ENCODE peak calls at places on chromosomes 4 and X, in six cellular contexts. M is mucosa of descending colon, S is K562, O is A549, N is pancreas, Y is fibroblast of lung. X is an unnamed sample. For H3K4me1, the result is how much of the 10 kb centered on the place peaks cover.

GRCh38 chr4:7226464-7226863 is 34.1 kb downstream of the SORCS2 start:
- DNase-seq in M (no peak), S (no peak), Y (no peak), O (no peak), N (no peak), X (no peak)

GRCh38 chr4:171170671-171171070 is 642.5 kb upstream of the GALNTL6 start:
- DNase-seq in Y (no peak), S (no peak), N (no peak), M (no peak), O (no peak), X (no peak)

GRCh38 chrX:3262906-3263305 is 83.5 kb downstream of the MXRA5 start:
- DNase-seq in O (peak), Y (peak), N (no peak), M (no peak), S (no peak), X (no peak)

GRCh38 chr4:180665994-180666818 is 1577.0 kb upstream of the TENM3 start:
- DNase-seq in S (peak), Y (peak), O (peak), M (no peak), N (peak), X (no peak)

GRCh38 chrX:34918856-34919255 is 23.7 kb upstream of the FAM47B start:
- DNase-seq in Y (peak), S (no peak), N (no peak), M (no peak), O (peak), X (peak)

GRCh38 chr4:16123356-16124084 is 39.7 kb upstream of the PROM1 start:
- DNase-seq in S (no peak), M (no peak), N (no peak), Y (no peak), O (no peak), X (no peak)

GRCh38 chr4:90357117-90357710 is 230.0 kb downstream of the CCSER1 start:
- DNase-seq in Y (peak), M (no peak), O (peak), N (no peak), S (no peak), X (peak)

GRCh38 chrX:71107762-71108360 is 1.3 kb upstream of the CXorf65 start:
- DNase-seq in Y (no peak), N (no peak), M (no peak), S (no peak), O (no peak), X (no peak)

GRCh38 chr4:135598151-135598550 is 1396.6 kb upstream of the PABPC4L start:
- DNase-seq in M (no peak), N (no peak), S (no peak), Y (peak), O (no peak), X (no peak)

GRCh38 chr4:145819246-145820181 is 119.1 kb downstream of the ZNF827 start:
- DNase-seq in M (no peak), N (no peak), Y (no peak), S (no peak), O (no peak), X (no peak)

GRCh38 chr4:71009796-71010588 is 16.5 kb downstream of the DCK start:
- DNase-seq in S (peak), M (no peak), Y (peak), O (peak), N (no peak), X (no peak)

GRCh38 chrX:104270916-104271512 is 16.3 kb upstream of the ESX1 start:
- DNase-seq in S (peak), Y (no peak), M (no peak), N (no peak), O (peak), X (peak)

GRCh38 chr4:143381171-143382118 is 44.8 kb downstream of the GAB1 start:
- DNase-seq in S (no peak), N (peak), O (no peak), Y (peak), M (peak), X (no peak)

GRCh38 chrX:118525146-118525725 is 29.6 kb downstream of the DOCK11 start:
- DNase-seq in N (no peak), M (no peak), O (no peak), S (no peak), Y (no peak), X (no peak)

GRCh38 chrX:96770315-96770714 is 85.7 kb downstream of the DIAPH2 start:
- DNase-seq in S (no peak), O (peak), N (no peak), Y (peak), M (no peak), X (no peak)

GRCh38 chrX:14919421-14919820 is 46.2 kb downstream of the MOSPD2 start:
- DNase-seq in N (no peak), O (no peak), Y (peak), S (no peak), M (no peak), X (no peak)

GRCh38 chr4:132572210-132572609 is 576.9 kb upstream of the PCDH10 start:
- DNase-seq in S (no peak), O (peak), M (no peak), Y (peak), N (no peak), X (no peak)

GRCh38 chrX:102712216-102712966 is at the start of gene GPRASP2:
- DNase-seq in M (peak), O (peak), S (peak), N (peak), Y (peak), X (peak)

GRCh38 chr4:62490635-62491034 is 1290.5 kb downstream of the ADGRL3 start:
- DNase-seq in M (no peak), S (no peak), Y (no peak), N (no peak), O (no peak), X (no peak)

GRCh38 chrX:79138658-79139241 is 5.7 kb upstream of the GPR174 start:
- DNase-seq in Y (no peak), S (no peak), N (no peak), O (no peak), M (no peak), X (no peak)

DNA sequence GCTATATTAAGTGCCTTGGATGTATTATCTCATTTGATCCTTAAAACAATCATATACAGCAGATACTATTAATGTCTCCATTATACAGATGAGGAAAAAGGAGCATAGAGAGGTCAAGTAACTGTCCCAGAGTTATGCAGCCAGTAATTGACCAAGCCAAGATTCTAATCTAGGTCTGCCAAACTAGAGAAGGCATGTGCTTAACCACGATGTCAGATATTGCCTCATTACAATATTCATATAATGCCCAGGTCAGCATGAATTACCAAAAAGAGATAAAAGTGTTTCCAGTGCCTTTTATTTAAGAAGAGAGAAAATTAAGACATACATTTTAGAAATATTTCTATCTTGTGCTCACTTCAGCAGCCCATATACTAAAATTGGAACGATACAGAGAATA is 7.1 kb downstream of the ARHGEF6 start:
- DNase-seq in S (no peak), O (no peak), N (no peak), Y (no peak), M (no peak), X (no peak)
- H3K4me1 ChIP-seq in S (under half), O (under half), N (under half), Y (under half), M (under half), X (under half)

GRCh38 chrX:125826774-125827451 is 339.2 kb downstream of the DCAF12L2 start:
- DNase-seq in M (no peak), Y (no peak), N (no peak), O (no peak), S (no peak), X (no peak)

DNA sequence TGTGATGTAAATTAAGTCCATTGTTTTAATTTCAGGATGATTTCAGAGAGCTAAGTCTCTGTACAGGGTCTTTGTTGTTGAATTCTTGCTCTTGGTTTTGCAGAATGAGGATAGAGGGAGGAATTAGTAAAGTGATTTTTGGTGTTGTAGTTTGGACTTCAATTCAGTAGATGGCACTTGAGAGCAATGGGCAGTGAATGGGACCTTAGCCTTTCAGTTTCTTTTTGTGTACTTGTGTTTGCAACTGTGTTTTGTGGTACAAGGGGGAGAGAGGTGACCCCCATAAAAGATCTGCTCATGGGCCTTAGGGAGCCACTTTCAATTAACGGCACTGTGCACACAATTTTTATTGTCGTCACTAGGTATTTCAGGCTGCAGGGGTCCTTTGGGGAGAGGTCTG is 340.0 kb downstream of the DCAF12L2 start:
- DNase-seq in M (no peak), O (no peak), S (no peak), N (no peak), Y (no peak), X (no peak)
- TF ChIP-seq CTCF in M (no peak), O (no peak), S (no peak), N (no peak), Y (no peak), X (no peak)

DNA sequence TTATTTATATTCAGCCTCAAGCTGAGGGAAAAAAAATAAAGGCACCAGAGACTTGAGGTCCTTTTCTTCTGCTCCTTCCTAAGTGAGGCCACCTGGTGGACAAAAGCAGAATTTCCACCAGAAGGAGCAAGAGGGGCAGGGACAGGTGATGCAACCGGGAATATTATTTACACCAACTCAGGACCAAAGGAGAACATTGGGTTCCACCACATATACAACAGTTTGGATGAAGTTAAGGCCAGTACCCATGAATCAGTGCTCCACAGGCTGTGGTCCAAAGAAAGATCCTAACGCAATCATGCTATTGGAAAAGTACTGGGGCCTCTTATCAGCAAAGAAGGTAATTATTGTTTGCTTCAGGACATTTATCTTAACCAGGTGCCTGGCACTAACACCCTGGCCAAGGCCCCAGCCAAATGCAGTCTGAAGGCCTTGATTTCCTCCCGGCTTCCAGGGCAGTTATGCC is 57.4 kb downstream of the TSC22D3 start:
- DNase-seq in S (peak), N (peak), Y (peak), M (no peak), O (peak), X (peak)
- H3K4me1 ChIP-seq in S (under half), N (under half), Y (under half), M (under half), O (under half), X (under half)

GRCh38 chr4:13816472-13816871 is 188.9 kb upstream of the BOD1L1 start:
- DNase-seq in S (no peak), N (no peak), O (no peak), M (no peak), Y (no peak), X (no peak)

GRCh38 chr4:13821522-13821921 is 194.0 kb upstream of the BOD1L1 start:
- DNase-seq in M (no peak), Y (no peak), N (no peak), S (no peak), O (peak), X (peak)
- TF ChIP-seq CTCF in M (no peak), Y (no peak), N (no peak), S (no peak), O (no peak), X (no peak)

GRCh38 chr4:108094131-108094530 is 74.6 kb downstream of the LEF1 start:
- DNase-seq in O (no peak), Y (no peak), M (no peak), S (no peak), N (no peak), X (no peak)
- H3K4me1 ChIP-seq in O (under half), Y (under half), M (under half), S (under half), N (under half), X (under half)

GRCh38 chr4:126628933-126629332 is 1003.8 kb upstream of the INTU start:
- DNase-seq in O (no peak), S (no peak), Y (no peak), M (no peak), N (no peak), X (no peak)

GRCh38 chr4:126630171-126630570 is 1002.6 kb upstream of the INTU start:
- DNase-seq in S (no peak), Y (no peak), O (no peak), N (no peak), M (no peak), X (no peak)

GRCh38 chr4:126627255-126627654 is 1005.5 kb upstream of the INTU start:
- DNase-seq in Y (peak), N (no peak), S (no peak), M (no peak), O (peak), X (no peak)
- TF ChIP-seq CTCF in Y (peak), N (no peak), S (peak), M (no peak), O (no peak), X (peak)

GRCh38 chr4:182536221-182536620 is 293.0 kb downstream of the TENM3 start:
- DNase-seq in M (no peak), S (no peak), N (no peak), O (no peak), Y (peak), X (no peak)

GRCh38 chr4:182537031-182537617 is 293.9 kb downstream of the TENM3 start:
- DNase-seq in M (no peak), Y (peak), O (no peak), S (no peak), N (no peak), X (no peak)

GRCh38 chr4:182530451-182530850 is 287.2 kb downstream of the TENM3 start:
- DNase-seq in O (no peak), S (no peak), Y (no peak), N (no peak), M (no peak), X (no peak)

GRCh38 chr4:182531555-182532162 is 288.5 kb downstream of the TENM3 start:
- DNase-seq in Y (peak), M (no peak), N (no peak), S (no peak), O (no peak), X (no peak)

GRCh38 chr4:182533948-182534347 is 290.7 kb downstream of the TENM3 start:
- DNase-seq in Y (peak), S (no peak), O (no peak), M (no peak), N (no peak), X (no peak)
- H3K4me1 ChIP-seq in Y (under half), S (under half), O (under half), M (under half), N (under half), X (under half)

DNA sequence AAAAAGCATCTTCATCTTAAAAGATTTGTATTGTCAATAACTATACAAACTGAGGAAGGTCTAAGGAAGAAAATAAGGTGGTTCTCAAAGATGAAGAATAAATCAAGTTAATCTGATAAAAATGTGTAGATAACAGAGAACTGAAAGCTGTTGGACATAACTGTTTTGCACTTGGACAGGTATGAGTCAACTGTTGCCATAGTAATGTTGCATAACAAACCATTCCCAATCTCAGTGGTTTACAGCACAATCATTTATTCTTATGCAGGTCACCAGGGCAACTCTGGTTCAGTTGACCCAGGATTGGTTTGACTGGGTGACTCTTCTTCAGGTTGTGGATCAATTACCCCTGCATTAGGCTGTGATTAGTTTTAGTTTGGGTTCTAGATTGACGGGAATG is 2197.7 kb downstream of the ARAP2 start:
- DNase-seq in O (peak), N (no peak), S (no peak), M (no peak), Y (peak), X (peak)
- TF ChIP-seq CTCF in O (no peak), N (no peak), S (no peak), M (no peak), Y (no peak), X (no peak)

X was measured in Caco-2.